ENCODE peak calls at places on chromosomes 16 and 17, in five cellular contexts. S is heart left ventricle, N is stomach, Z is esophagus squamous epithelium, R is spleen. D is an unnamed sample.
A peak's percentile ranks its signal among the peaks of the same experiment; 100 is the strongest.

GRCh38 chr17:70157151-70157550 is 12.2 kb upstream of the KCNJ2 start:
- DNase-seq in S (no peak), N (no peak), Z (no peak), R (no peak), D (no peak)

GRCh38 chr16:89827383-89828198 is 684 bp upstream of the SPIRE2 start:
- DNase-seq in S (peak; percentile 54), N (peak; percentile 61), Z (no peak), R (no peak), D (no peak)

GRCh38 chr17:50944054-50944901 is 78.1 kb upstream of the TOB1 start:
- DNase-seq in S (peak; percentile 90), N (peak; percentile 97), Z (no peak), R (peak; percentile 92), D (peak; percentile 59)

GRCh38 chr16:50505714-50506542 is 42.3 kb upstream of the NKD1 start:
- DNase-seq in S (no peak), N (no peak), Z (no peak), R (no peak), D (no peak)

GRCh38 chr17:66716236-66717026 is 118.5 kb upstream of the CACNG5 start:
- DNase-seq in S (no peak), N (no peak), Z (no peak), R (no peak), D (no peak)

GRCh38 chr16:84194470-84195200 is 3.7 kb downstream of the ADAD2 start:
- DNase-seq in S (no peak), N (no peak), Z (no peak), R (no peak), D (no peak)

GRCh38 chr17:1059131-1059795 is 62.3 kb downstream of the TIMM22 start:
- DNase-seq in S (no peak), N (no peak), Z (no peak), R (no peak), D (no peak)

GRCh38 chr17:74119960-74120359 is 83.5 kb upstream of the RPL38 start:
- DNase-seq in S (no peak), N (no peak), Z (no peak), R (peak; percentile 25), D (no peak)

GRCh38 chr16:85645021-85645589 is 32.0 kb downstream of the GSE1 start:
- DNase-seq in S (no peak), N (peak; percentile 55), Z (no peak), R (no peak), D (no peak)

GRCh38 chr17:70622382-70623260 is 453.3 kb downstream of the KCNJ2 start:
- DNase-seq in S (peak; percentile 49), N (peak; percentile 42), Z (no peak), R (no peak), D (peak; percentile 34)

GRCh38 chr16:86812363-86812970 is 234.1 kb downstream of the FOXL1 start:
- DNase-seq in S (no peak), N (no peak), Z (no peak), R (no peak), D (no peak)

GRCh38 chr17:14197582-14197981 is 39.1 kb downstream of the CDRT15 start:
- DNase-seq in S (no peak), N (peak; percentile 38), Z (no peak), R (no peak), D (no peak)

GRCh38 chr17:54937426-54937825 is 31.0 kb downstream of the COX11 start:
- DNase-seq in S (no peak), N (no peak), Z (no peak), R (no peak), D (no peak)

GRCh38 chr17:43314582-43314981 is 80.8 kb upstream of the RNU2-1 start:
- DNase-seq in S (no peak), N (no peak), Z (no peak), R (peak; percentile 39), D (no peak)

GRCh38 chr17:43315369-43315768 is 81.6 kb upstream of the RNU2-1 start:
- DNase-seq in S (no peak), N (no peak), Z (no peak), R (no peak), D (no peak)

GRCh38 chr17:43315858-43316521 is 82.2 kb upstream of the RNU2-1 start:
- DNase-seq in S (no peak), N (no peak), Z (no peak), R (no peak), D (no peak)

GRCh38 chr17:43319293-43320124 is 79.3 kb upstream of the ARL4D start:
- DNase-seq in S (no peak), N (no peak), Z (no peak), R (peak; percentile 65), D (no peak)

DNA sequence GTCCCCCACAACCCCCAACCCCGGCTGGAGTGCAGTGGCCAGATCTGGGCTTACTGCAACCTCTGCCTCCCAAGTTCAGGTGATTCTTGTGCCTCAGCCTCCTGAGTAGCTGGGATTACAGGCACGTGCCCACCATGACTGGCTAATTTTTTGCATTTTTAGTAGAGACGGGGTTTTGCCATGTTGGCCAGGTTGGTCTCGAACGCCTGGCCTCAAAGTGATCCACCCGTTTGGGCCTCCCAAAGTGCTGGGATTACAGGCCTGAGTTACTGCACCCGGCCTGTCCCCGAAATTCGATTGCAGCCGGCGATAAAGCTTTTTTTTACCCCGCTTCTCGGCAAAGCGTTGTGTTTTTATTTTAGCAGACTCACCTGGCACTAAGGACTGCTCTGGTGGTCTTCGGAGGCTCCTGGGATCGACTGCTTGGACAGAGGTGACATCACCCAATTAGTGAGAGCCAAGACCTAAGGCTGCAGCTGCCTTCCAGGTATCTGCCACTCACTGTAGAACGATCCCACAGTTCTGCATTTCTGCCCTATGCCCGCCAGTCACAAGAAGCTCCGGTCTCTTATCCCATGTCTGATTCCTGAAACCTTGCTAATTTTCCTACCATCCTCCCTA is 82.2 kb upstream of the ARL4D start:
- DNase-seq in S (no peak), N (no peak), Z (no peak), R (peak; percentile 77), D (no peak)
- H3K27ac ChIP-seq in S (no peak overlapping the region), N (no peak overlapping the region), Z (no peak overlapping the region), R (no peak overlapping the region), D (no peak overlapping the region)

GRCh38 chr17:28897769-28898259 is 281 bp upstream of the FLOT2 start:
- DNase-seq in S (no peak), N (no peak), Z (no peak), R (no peak), D (no peak)
- TF ChIP-seq POLR2A in S (peak; percentile 1), N (no peak), Z (no peak), R (no peak), D (no peak)

GRCh38 chr17:42248351-42249179 is 27.6 kb downstream of the STAT5B start:
- DNase-seq in S (peak; percentile 83), N (peak; percentile 81), Z (peak; percentile 62), R (peak; percentile 92), D (peak; percentile 91)
- H3K27ac ChIP-seq in S (peak overlapping the region; percentile 95), N (peak overlapping the region; percentile 95), Z (peak overlapping the region; percentile 85), R (peak overlapping the region; percentile 94), D (peak overlapping the region; percentile 89)

DNA sequence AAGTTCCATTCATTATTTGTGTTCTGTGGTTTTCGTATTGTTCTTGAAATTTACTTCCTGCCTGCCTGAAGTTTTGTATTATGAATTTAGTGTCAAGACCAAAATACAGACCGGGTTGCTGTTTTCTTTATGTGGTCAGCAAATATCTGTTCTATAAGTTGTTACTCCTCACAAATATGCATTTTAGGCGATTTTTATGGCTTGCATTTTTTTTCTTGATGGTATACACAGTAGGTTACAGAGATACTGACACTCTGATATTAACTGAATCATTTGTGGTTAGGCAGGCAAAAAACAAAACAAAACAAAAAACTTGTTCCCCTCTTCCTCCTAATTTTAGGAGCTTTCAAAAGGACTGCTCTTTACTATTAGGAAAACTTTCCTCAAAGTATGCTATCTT is 52.6 kb downstream of the BCAS3 start:
- DNase-seq in S (no peak), N (no peak), Z (no peak), R (no peak), D (no peak)
- TF ChIP-seq POLR2A in S (no peak), N (no peak), Z (no peak), R (no peak), D (no peak)